ENCODE peak calls at places on chromosomes 7 and 10, in four cellular contexts. S, D, P and J are unnamed samples.

GRCh38 chr7:54846272-54846671 is 87.3 kb upstream of the SEC61G start:
- DNase-seq in S (no peak), D (no peak), P (peak), J (no peak)

GRCh38 chr10:78390817-78391216 is 357.2 kb downstream of the RPS24 start:
- DNase-seq in S (no peak), D (no peak), P (no peak), J (no peak)

GRCh38 chr10:78863601-78864239 is 205.0 kb upstream of the ZMIZ1 start:
- DNase-seq in S (no peak), D (no peak), P (no peak), J (no peak)

GRCh38 chr10:92729886-92730285 is 40.1 kb downstream of the HHEX start:
- DNase-seq in S (no peak), D (no peak), P (no peak), J (no peak)

GRCh38 chr10:117138838-117139580 is 939 bp upstream of the VAX1 start:
- DNase-seq in S (no peak), D (no peak), P (no peak), J (no peak)

GRCh38 chr10:128125416-128125943 is 743 bp downstream of the MKI67 start:
- DNase-seq in S (no peak), D (no peak), P (peak), J (no peak)

GRCh38 chr7:108010377-108010776 is 7.4 kb upstream of the LAMB1 start:
- DNase-seq in S (no peak), D (no peak), P (no peak), J (no peak)

GRCh38 chr10:122468923-122469781 is 7.8 kb downstream of the HTRA1 start:
- DNase-seq in S (peak), D (peak), P (peak), J (no peak)

GRCh38 chr10:3527869-3528268 is 257.1 kb downstream of the KLF6 start:
- DNase-seq in S (no peak), D (no peak), P (no peak), J (no peak)

GRCh38 chr7:102284399-102284798 is 2.3 kb upstream of the SH2B2 start:
- DNase-seq in S (no peak), D (no peak), P (no peak), J (no peak)
- H3K4me3 ChIP-seq in S (no peak), D (no peak), P (no peak), J (no peak)

GRCh38 chr7:138398857-138399256 is 61.2 kb upstream of the TRIM24 start:
- DNase-seq in S (no peak), D (no peak), P (no peak), J (no peak)

GRCh38 chr7:138396251-138397070 is 63.6 kb upstream of the TRIM24 start:
- DNase-seq in S (no peak), D (no peak), P (no peak), J (peak)

GRCh38 chr7:138400400-138400886 is 59.6 kb upstream of the TRIM24 start:
- DNase-seq in S (no peak), D (peak), P (no peak), J (no peak)

GRCh38 chr7:138395763-138396162 is 64.3 kb upstream of the TRIM24 start:
- DNase-seq in S (no peak), D (no peak), P (no peak), J (no peak)
- H3K27ac ChIP-seq in S (no peak), D (no peak), P (no peak), J (peak)

GRCh38 chr7:100017875-100018274 is 2.5 kb downstream of the ZKSCAN1 start:
- DNase-seq in S (no peak), D (no peak), P (no peak), J (no peak)

GRCh38 chr7:100013328-100013676 is 2.1 kb upstream of the ZKSCAN1 start:
- DNase-seq in S (no peak), D (no peak), P (no peak), J (no peak)

GRCh38 chr7:100017300-100017699 is 1.9 kb downstream of the ZKSCAN1 start:
- DNase-seq in S (no peak), D (no peak), P (no peak), J (peak)

GRCh38 chr7:100015232-100016208 is at the start of gene ZKSCAN1:
- DNase-seq in S (peak), D (peak), P (peak), J (peak)

DNA sequence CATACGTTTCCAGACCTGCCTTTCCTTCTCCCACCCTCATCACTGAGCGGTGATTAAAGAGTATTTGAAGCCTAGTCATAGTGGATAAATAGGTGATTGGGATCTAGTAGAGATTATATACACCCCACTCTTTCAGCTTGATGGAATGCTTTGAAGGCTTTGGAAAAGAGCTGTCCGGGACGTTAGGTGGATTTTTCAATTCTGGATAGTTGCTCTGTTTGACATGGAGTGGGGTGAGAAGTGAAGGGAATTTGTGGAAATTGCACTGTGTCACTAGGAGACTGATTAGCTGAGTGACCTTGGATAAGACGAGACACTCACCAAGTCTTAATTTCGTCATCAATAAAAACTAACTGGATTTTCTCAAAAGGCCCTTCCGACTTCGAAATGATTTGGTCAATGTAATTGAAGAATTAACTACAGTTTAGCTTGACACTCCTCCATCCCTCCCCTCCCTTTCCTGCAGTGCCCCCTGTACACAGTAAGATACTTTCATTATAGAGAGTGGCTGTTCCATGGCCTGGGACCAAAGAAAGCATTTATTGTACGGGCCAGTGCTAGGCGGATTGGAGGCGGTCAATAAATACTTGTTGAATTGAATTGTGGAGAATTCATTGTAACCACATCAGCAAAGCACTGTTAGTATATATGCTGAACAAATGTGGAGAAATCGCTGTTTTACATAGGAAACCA is 959 bp downstream of the ZKSCAN1 start:
- DNase-seq in S (no peak), D (peak), P (peak), J (no peak)
- TF ChIP-seq CTCF in S (no peak), D (no peak), P (no peak), J (no peak)

GRCh38 chr10:76230866-76231257 is 799.4 kb downstream of the LRMDA start:
- DNase-seq in S (no peak), D (no peak), P (no peak), J (no peak)
- H3K4me3 ChIP-seq in S (no peak), D (no peak), P (no peak), J (no peak)

DNA sequence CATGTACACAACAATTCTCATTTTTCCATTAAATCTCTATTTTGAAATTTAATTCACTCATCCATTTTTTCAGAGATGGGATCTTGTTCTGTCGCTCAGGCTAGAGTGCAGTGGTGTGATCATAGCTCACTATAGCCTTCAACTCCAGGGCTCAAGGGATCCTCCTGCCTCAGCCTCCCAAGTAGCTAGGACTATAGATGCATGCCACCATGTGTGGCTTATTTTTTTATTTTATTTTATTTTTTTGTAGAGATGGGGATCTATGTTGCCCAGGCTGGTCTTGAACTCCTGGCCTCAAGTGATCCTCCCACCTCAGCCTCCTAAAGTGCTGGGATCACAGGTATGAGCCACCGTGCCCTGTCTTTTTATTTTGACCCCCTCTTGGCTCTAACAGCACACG is 203.8 kb upstream of the KLF14 start:
- DNase-seq in S (no peak), D (no peak), P (no peak), J (no peak)
- H3K27ac ChIP-seq in S (peak), D (no peak), P (peak), J (no peak)

DNA sequence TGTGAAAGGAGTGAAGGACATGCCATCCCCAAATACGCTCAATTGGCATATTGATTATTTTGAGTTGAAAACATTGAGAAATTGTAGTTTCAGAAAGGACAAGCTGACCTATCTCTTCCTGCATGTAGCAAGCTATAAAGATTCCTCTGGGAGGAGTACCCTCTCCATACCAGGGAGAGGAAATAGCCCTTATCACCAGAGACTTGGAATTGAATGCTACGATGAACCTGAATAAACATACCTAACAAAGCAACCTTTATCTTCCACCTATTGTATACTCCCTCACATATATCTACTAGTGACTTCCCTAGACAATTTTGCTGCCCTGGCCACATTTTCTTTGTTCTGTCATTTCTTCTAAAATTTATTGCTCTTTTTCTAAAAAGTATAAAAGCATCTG is 150.2 kb upstream of the EEPD1 start:
- DNase-seq in S (no peak), D (no peak), P (no peak), J (no peak)
- TF ChIP-seq CTCF in S (no peak), D (no peak), P (no peak), J (no peak)

GRCh38 chr7:3300651-3301471 is at the start of gene SDK1:
- DNase-seq in S (peak), D (peak), P (peak), J (peak)
- H3K4me3 ChIP-seq in S (peak), D (peak), P (peak), J (peak)

DNA sequence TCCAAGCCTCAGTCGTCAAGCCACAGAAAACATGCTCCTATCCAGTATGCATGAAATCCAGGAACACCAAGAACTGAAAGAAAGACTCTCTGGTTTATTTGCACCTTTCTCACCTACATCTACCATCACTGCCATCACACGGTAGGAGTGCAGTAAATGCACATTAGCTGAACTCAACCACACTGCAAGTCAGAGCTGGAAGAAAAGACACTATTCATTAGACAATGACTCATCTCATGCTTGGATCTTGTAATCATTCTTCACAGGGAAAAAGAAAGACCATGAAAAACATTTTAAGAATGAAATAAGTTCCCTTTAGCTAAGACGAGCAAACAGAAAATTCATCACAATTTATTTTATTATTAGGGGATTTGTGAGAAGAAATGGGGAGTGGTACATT is 325.1 kb downstream of the PARD3 start:
- DNase-seq in S (no peak), D (peak), P (peak), J (no peak)
- H3K27ac ChIP-seq in S (no peak), D (no peak), P (no peak), J (no peak)

GRCh38 chr7:43296306-43296705 is 183.9 kb downstream of the HECW1 start:
- DNase-seq in S (peak), D (no peak), P (no peak), J (no peak)
- TF ChIP-seq CTCF in S (peak), D (no peak), P (no peak), J (no peak)